ENCODE peak calls at places on chromosomes 6 and 20, in nine cellular contexts. H is epithelial cell of esophagus, C is GM13976, E is PC-9, Q is neural crest cell, B is fibroblast of mammary gland, K is fibroblast of lung, X is cardiac muscle cell, P is lung. W is an unnamed sample.

GRCh38 chr6:109653264-109653663 is 37.7 kb downstream of the AK9 start:
- DNase-seq in H (no peak), C (no peak), E (no peak), Q (no peak), B (no peak), K (no peak), X (peak), P (no peak), W (no peak)

GRCh38 chr6:36683656-36684446 is 5.3 kb downstream of the CDKN1A start:
- DNase-seq in H (no peak), C (no peak), E (no peak), Q (no peak), B (no peak), K (no peak), X (no peak), P (no peak), W (no peak)

GRCh38 chr20:62929051-62929538 is 2.8 kb upstream of the DIDO1 start:
- DNase-seq in H (peak), C (peak), E (peak), Q (peak), B (peak), K (peak), X (peak), P (peak), W (peak)

GRCh38 chr6:67633058-67633457 is 1002.0 kb upstream of the ADGRB3 start:
- DNase-seq in H (no peak), C (no peak), E (no peak), Q (no peak), B (no peak), K (no peak), X (no peak), P (no peak), W (no peak)

GRCh38 chr6:158938811-158939254 is 61.2 kb downstream of the RSPH3 start:
- DNase-seq in H (peak), C (no peak), E (no peak), Q (no peak), B (peak), K (no peak), X (peak), P (no peak), W (no peak)

GRCh38 chr6:136628996-136629395 is 78.8 kb upstream of the MAP7 start:
- DNase-seq in H (peak), C (no peak), E (no peak), Q (no peak), B (no peak), K (no peak), X (no peak), P (no peak), W (no peak)

GRCh38 chr6:102813489-102814275 is 1420.2 kb downstream of the GRIK2 start:
- DNase-seq in H (peak), C (no peak), E (no peak), Q (no peak), B (no peak), K (no peak), X (no peak), P (no peak), W (no peak)

GRCh38 chr6:99296261-99296660 is 53.2 kb downstream of the FAXC start:
- DNase-seq in H (no peak), C (no peak), E (no peak), Q (no peak), B (no peak), K (no peak), X (no peak), P (no peak), W (no peak)

GRCh38 chr6:13454286-13455221 is 32.8 kb downstream of the GFOD1 start:
- DNase-seq in H (peak), C (peak), E (no peak), Q (no peak), B (peak), K (peak), X (peak), P (peak), W (peak)

GRCh38 chr6:149049230-149049629 is 268.3 kb upstream of the TAB2 start:
- DNase-seq in H (peak), C (no peak), E (no peak), Q (no peak), B (no peak), K (no peak), X (peak), P (no peak), W (no peak)

GRCh38 chr20:19433371-19434316 is 221.2 kb downstream of the SLC24A3 start:
- DNase-seq in H (no peak), C (peak), E (no peak), Q (no peak), B (no peak), K (peak), X (peak), P (no peak), W (no peak)

GRCh38 chr20:37220796-37221195 is 40.8 kb downstream of the GHRH start:
- DNase-seq in H (no peak), C (no peak), E (no peak), Q (no peak), B (peak), K (no peak), X (peak), P (no peak), W (no peak)

GRCh38 chr6:39214846-39215639 is 14.2 kb downstream of the KCNK5 start:
- DNase-seq in H (no peak), C (no peak), E (peak), Q (no peak), B (no peak), K (no peak), X (peak), P (peak), W (no peak)

DNA sequence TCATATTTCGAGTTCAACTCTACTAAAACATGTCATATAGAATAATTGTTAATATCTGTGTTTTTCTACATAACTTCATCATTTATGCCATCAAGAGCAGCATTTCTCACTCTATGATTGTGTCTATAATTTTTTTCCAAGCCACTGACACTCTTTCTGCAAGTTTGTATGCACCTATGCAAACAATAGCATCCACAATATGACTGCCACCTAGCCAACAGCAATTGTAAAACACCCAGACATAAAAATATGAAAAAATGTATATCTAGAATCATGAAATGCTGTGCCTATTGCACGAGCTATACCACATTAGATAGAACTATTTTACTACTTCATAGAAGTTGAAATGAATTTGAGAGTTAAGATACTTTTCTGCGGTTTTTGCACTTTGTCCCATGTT is 286.5 kb upstream of the MARCKS start:
- DNase-seq in H (no peak), C (no peak), E (no peak), Q (no peak), B (no peak), K (no peak), X (no peak), P (no peak), W (no peak)
- TF ChIP-seq CTCF in H (peak), C (no peak), E (no peak), Q (no peak), B (no peak), K (no peak), X (peak), P (no peak), W (no peak)

DNA sequence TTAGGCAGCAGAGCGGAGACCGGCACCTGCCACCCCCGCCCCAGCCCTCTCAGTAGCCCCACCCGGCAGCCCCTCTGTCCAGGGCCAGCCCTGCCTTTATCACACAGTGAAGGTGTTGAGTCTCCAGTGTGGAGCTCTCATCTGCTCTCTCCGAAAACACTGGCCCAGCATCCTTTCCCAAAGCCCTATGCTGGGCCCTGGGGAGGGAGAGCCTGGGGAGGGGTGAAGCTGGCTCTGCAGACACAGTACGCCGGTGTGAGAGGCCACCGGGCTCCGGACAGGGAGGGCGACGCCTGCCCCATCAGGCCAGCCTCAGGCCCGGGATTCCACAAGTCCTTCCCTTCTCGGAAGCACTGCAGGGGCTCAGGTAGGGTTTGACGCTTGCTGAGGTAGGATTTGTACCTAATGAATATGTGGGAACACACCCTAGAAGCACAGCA is 186.9 kb downstream of the ERMARD start:
- DNase-seq in H (no peak), C (peak), E (no peak), Q (no peak), B (no peak), K (no peak), X (no peak), P (no peak), W (no peak)
- TF ChIP-seq CTCF in H (no peak), C (no peak), E (no peak), Q (no peak), B (no peak), K (no peak), X (no peak), P (no peak), W (no peak)

DNA sequence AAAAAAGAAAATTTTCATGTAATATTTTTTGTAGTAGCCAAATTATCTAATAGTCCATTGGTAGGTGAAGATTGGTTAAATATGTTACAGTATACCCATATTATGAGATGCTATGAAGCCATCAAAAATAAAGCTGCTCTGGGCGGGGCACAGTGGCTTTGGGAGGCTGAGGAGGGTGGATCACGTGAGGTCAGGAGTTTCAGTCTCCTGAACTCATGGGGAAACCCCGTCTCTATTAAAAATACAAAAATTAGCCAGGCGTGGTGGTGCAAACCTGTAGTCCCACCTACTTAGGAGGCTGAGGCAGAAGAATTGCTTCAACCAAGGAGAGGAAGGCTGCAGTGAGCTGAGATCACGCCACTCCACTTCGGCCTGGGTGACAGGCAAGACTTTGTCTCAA is 360.5 kb downstream of the KIF16B start:
- DNase-seq in H (no peak), C (no peak), E (no peak), Q (no peak), B (no peak), K (no peak), X (no peak), P (no peak), W (no peak)
- TF ChIP-seq CTCF in H (no peak), C (no peak), E (no peak), Q (no peak), B (no peak), K (no peak), X (no peak), P (no peak), W (no peak)

GRCh38 chr6:15063253-15063853 is 182.5 kb upstream of the JARID2 start:
- DNase-seq in H (peak), C (no peak), E (no peak), Q (no peak), B (peak), K (no peak), X (no peak), P (peak), W (no peak)

GRCh38 chr6:15061176-15061575 is 184.7 kb upstream of the JARID2 start:
- DNase-seq in H (no peak), C (no peak), E (no peak), Q (no peak), B (no peak), K (no peak), X (no peak), P (no peak), W (no peak)

GRCh38 chr6:15062311-15063252 is 183.3 kb upstream of the JARID2 start:
- DNase-seq in H (peak), C (no peak), E (peak), Q (no peak), B (peak), K (peak), X (peak), P (no peak), W (no peak)

GRCh38 chr6:15061908-15062307 is 184.0 kb upstream of the JARID2 start:
- DNase-seq in H (no peak), C (no peak), E (no peak), Q (no peak), B (no peak), K (no peak), X (no peak), P (no peak), W (no peak)

DNA sequence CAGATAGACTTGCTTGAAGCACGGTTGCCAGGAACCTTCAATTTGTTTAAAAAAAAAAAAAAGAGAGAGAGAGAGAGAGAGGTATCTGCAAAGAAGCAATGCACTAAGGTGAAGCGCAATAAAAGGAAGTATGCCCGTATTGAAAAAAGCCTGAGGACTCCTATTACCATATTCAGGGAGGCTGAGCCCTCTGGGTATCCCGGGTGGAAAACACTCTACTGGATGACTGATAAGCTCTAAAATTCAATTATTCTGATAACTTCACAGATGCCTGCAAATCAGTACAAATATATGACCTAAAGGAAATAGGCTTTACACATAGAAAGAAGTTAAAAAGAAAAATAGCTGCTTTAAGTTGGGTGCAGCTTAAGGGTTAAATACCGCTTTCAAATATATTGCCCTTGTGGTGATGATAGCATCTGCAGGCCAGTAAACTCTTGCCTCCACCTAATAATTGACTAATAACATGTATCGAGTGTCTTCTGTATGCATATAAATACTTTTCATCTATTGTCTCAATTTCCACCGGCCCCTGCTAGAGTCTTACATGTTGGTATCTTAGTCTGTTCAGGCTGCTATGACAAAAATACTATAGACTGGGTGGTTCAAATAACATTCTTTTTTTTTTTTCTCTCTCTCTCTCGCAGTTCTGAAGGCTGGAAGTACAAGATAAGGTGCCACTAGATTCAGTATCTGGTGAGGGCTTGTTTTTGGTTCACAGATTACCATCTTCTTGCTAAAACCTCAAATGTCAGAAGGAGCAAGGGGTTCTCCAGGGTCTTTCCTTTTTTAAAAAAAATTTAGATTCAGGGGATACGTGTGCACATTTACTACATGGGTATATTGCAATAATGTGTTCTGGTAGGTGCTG is 187.4 kb upstream of the JARID2 start:
- DNase-seq in H (no peak), C (no peak), E (no peak), Q (no peak), B (no peak), K (no peak), X (no peak), P (no peak), W (no peak)
- TF ChIP-seq CTCF in H (no peak), C (no peak), E (no peak), Q (peak), B (no peak), K (no peak), X (no peak), P (no peak), W (no peak)

GRCh38 chr20:64133951-64134407 is 26.6 kb upstream of the NPBWR2 start:
- DNase-seq in H (no peak), C (no peak), E (no peak), Q (no peak), B (no peak), K (no peak), X (no peak), P (no peak), W (no peak)
- TF ChIP-seq CTCF in H (peak), C (no peak), E (peak), Q (peak), B (peak), K (peak), X (peak), P (no peak), W (no peak)

GRCh38 chr6:129134535-129134934 is 251.6 kb downstream of the LAMA2 start:
- DNase-seq in H (peak), C (no peak), E (no peak), Q (no peak), B (no peak), K (no peak), X (peak), P (no peak), W (no peak)
- TF ChIP-seq CTCF in H (peak), C (no peak), E (no peak), Q (no peak), B (no peak), K (no peak), X (no peak), P (no peak), W (no peak)